ENCODE peak calls at places on chromosomes 6 and 20, in four cellular contexts. Y, Z, K and M are unnamed samples.

GRCh38 chr6:46997646-46998045 is 44.5 kb downstream of the ADGRF1 start:
- DNase-seq in K (no peak), Z (no peak), Y (no peak), M (no peak)

GRCh38 chr6:115441671-115442070 is 619.0 kb downstream of the FRK start:
- DNase-seq in Z (no peak), K (no peak), Y (peak; percentile 3), M (no peak)

GRCh38 chr6:106162926-106163325 is 76.8 kb downstream of the PRDM1 start:
- DNase-seq in Y (no peak), K (no peak), Z (no peak), M (no peak)

GRCh38 chr6:3245216-3245615 is 13.5 kb upstream of the PSMG4 start:
- DNase-seq in K (no peak), Z (no peak), Y (no peak), M (no peak)

GRCh38 chr6:82363368-82364086 is at the start of gene TPBG:
- DNase-seq in Y (peak; percentile 88), Z (peak; percentile 90), K (peak; percentile 20), M (no peak)

GRCh38 chr6:41733349-41733706 is 2.1 kb downstream of the TFEB start:
- DNase-seq in Y (no peak), K (no peak), Z (peak; percentile 59), M (no peak)

GRCh38 chr6:140346461-140346860 is 972.0 kb upstream of the CITED2 start:
- DNase-seq in Y (no peak), Z (no peak), K (no peak), M (no peak)

GRCh38 chr6:30074331-30075093 is 1.1 kb downstream of the RNF39 start:
- DNase-seq in Z (peak; percentile 70), Y (peak; percentile 32), K (no peak), M (no peak)

GRCh38 chr6:155499574-155499973 is 43.9 kb upstream of the NOX3 start:
- DNase-seq in K (no peak), Z (no peak), Y (no peak), M (no peak)

GRCh38 chr6:121971886-121972285 is 427.6 kb upstream of the HSF2 start:
- DNase-seq in Y (peak; percentile 33), K (no peak), Z (no peak), M (no peak)

GRCh38 chr6:165922309-165922794 is 245.3 kb downstream of the TBXT start:
- DNase-seq in K (no peak), Z (no peak), Y (no peak), M (no peak)

GRCh38 chr20:17646209-17646717 is 35.8 kb downstream of the RRBP1 start:
- DNase-seq in K (no peak), Z (no peak), Y (no peak), M (no peak)

GRCh38 chr6:169274761-169275160 is 21.1 kb upstream of the THBS2 start:
- DNase-seq in Y (peak; percentile 34), Z (no peak), K (no peak), M (no peak)

GRCh38 chr6:133610974-133611373 is 277.9 kb upstream of the TCF21 start:
- DNase-seq in K (no peak), Y (no peak), Z (no peak), M (no peak)

GRCh38 chr6:28657756-28658465 is 132.2 kb downstream of the GPX5 start:
- DNase-seq in K (peak; percentile 84), Y (peak; percentile 83), Z (peak; percentile 78), M (no peak)

GRCh38 chr6:125781307-125781868 is 9.4 kb upstream of the NCOA7 start:
- DNase-seq in Z (no peak), Y (no peak), K (peak; percentile 67), M (no peak)

GRCh38 chr20:58389324-58389967 is 417 bp downstream of the VAPB start:
- DNase-seq in Y (peak; percentile 81), K (peak; percentile 40), Z (no peak), M (no peak)